ENCODE peak calls at places on chromosomes 5 and 9, in six cellular contexts. Z, X, F, T, C and W are unnamed samples.

GRCh38 chr9:69955536-69956355 is 87.9 kb upstream of the MAMDC2 start:
- DNase-seq in X (no peak), C (no peak), Z (no peak), F (no peak), T (no peak), W (no peak)

GRCh38 chr5:21397693-21398092 is 1409.7 kb upstream of the CDH18 start:
- DNase-seq in Z (no peak), F (no peak), T (no peak), X (no peak), C (no peak), W (no peak)

GRCh38 chr5:1809416-1810035 is 8.3 kb downstream of the NDUFS6 start:
- DNase-seq in X (no peak), F (no peak), C (no peak), Z (no peak), T (no peak), W (peak)

GRCh38 chr5:15807248-15807647 is 307.3 kb downstream of the FBXL7 start:
- DNase-seq in Z (no peak), C (no peak), T (no peak), F (no peak), X (no peak), W (no peak)

GRCh38 chr5:168312606-168313297 is 21.3 kb downstream of the WWC1 start:
- DNase-seq in Z (no peak), F (no peak), C (no peak), T (no peak), X (no peak), W (no peak)

GRCh38 chr5:124902097-124902821 is 155.8 kb upstream of the ZNF608 start:
- DNase-seq in C (no peak), X (no peak), F (no peak), T (no peak), Z (no peak), W (no peak)

GRCh38 chr9:34484678-34485077 is 26.1 kb downstream of the DNAI1 start:
- DNase-seq in T (no peak), C (no peak), X (no peak), Z (no peak), F (no peak), W (peak)

GRCh38 chr9:95605826-95606555 is 89.2 kb upstream of the PTCH1 start:
- DNase-seq in Z (no peak), C (no peak), X (no peak), F (no peak), T (no peak), W (peak)

GRCh38 chr5:42361321-42361688 is 61.9 kb upstream of the GHR start:
- DNase-seq in T (no peak), Z (no peak), C (no peak), X (no peak), F (no peak), W (no peak)

GRCh38 chr5:1099931-1100651 is 11.8 kb downstream of the SLC12A7 start:
- DNase-seq in F (no peak), X (no peak), T (no peak), C (no peak), Z (no peak), W (no peak)

GRCh38 chr5:9789818-9790217 is 159.7 kb upstream of the TAS2R1 start:
- DNase-seq in X (no peak), F (no peak), C (no peak), T (no peak), Z (no peak), W (no peak)

GRCh38 chr5:168793844-168794837 is 215.0 kb upstream of the PANK3 start:
- DNase-seq in T (peak), C (no peak), X (no peak), Z (no peak), F (no peak), W (peak)

GRCh38 chr5:1186351-1187233 is 14.8 kb upstream of the SLC6A19 start:
- DNase-seq in F (no peak), Z (no peak), C (no peak), T (no peak), X (no peak), W (no peak)

GRCh38 chr9:93193373-93193725 is 9.4 kb downstream of the WNK2 start:
- DNase-seq in T (no peak), C (no peak), F (peak), X (peak), Z (no peak), W (no peak)

GRCh38 chr5:45383985-45384384 is 312.2 kb downstream of the HCN1 start:
- DNase-seq in C (no peak), X (no peak), F (no peak), T (no peak), Z (no peak), W (no peak)

GRCh38 chr5:54009828-54010227 is 300.5 kb downstream of the ARL15 start:
- DNase-seq in Z (no peak), T (no peak), C (no peak), X (no peak), F (no peak), W (no peak)

GRCh38 chr5:166768536-166768935 is 1522.9 kb upstream of the WWC1 start:
- DNase-seq in C (no peak), T (no peak), Z (no peak), F (no peak), X (no peak), W (no peak)

GRCh38 chr5:135249658-135250057 is 149.4 kb downstream of the MACROH2A1 start:
- DNase-seq in C (no peak), T (peak), X (peak), Z (no peak), F (no peak), W (no peak)

GRCh38 chr9:134863941-134864820 is 16.4 kb upstream of the FCN2 start:
- DNase-seq in F (no peak), T (no peak), C (no peak), X (no peak), Z (no peak), W (peak)

GRCh38 chr5:42021119-42021518 is 96.0 kb downstream of the FBXO4 start:
- DNase-seq in X (no peak), F (no peak), T (no peak), C (no peak), Z (no peak), W (no peak)

GRCh38 chr5:51131266-51131665 is 252.0 kb upstream of the ISL1 start:
- DNase-seq in X (no peak), F (no peak), T (no peak), C (no peak), Z (no peak), W (no peak)

GRCh38 chr9:89940625-89941024 is 335.8 kb downstream of the GADD45G start:
- DNase-seq in C (no peak), Z (no peak), X (no peak), T (no peak), F (no peak), W (no peak)

GRCh38 chr9:124779368-124780059 is 2.6 kb downstream of the OLFML2A start:
- DNase-seq in F (no peak), T (peak), X (peak), C (no peak), Z (no peak), W (peak)

GRCh38 chr5:883475-884181 is 9.0 kb downstream of the BRD9 start:
- DNase-seq in T (no peak), C (no peak), Z (no peak), F (no peak), X (no peak), W (peak)

GRCh38 chr9:135608294-135608998 is 30.9 kb downstream of the GLT6D1 start:
- DNase-seq in Z (no peak), T (no peak), C (no peak), F (no peak), X (peak), W (peak)

GRCh38 chr5:172929371-172929838 is 29.8 kb upstream of the RPL26L1 start:
- DNase-seq in C (no peak), T (no peak), F (no peak), X (no peak), Z (no peak), W (no peak)

GRCh38 chr5:135830384-135831275 is 3.8 kb upstream of the SLC25A48 start:
- DNase-seq in F (no peak), X (no peak), C (no peak), T (no peak), Z (no peak), W (no peak)

GRCh38 chr5:120463991-120464626 is at the start of gene PRR16:
- DNase-seq in T (peak), X (peak), F (peak), Z (no peak), C (peak), W (peak)

GRCh38 chr5:103041071-103041676 is 78.8 kb downstream of the GIN1 start:
- DNase-seq in X (no peak), Z (no peak), C (no peak), F (no peak), T (no peak), W (no peak)

GRCh38 chr9:126683698-126684044 is 69.9 kb downstream of the LMX1B start:
- DNase-seq in F (no peak), Z (no peak), T (no peak), C (no peak), X (no peak), W (no peak)

GRCh38 chr5:109911731-109912130 is 222.0 kb downstream of the MAN2A1 start:
- DNase-seq in F (no peak), X (no peak), Z (no peak), T (no peak), C (no peak), W (no peak)

GRCh38 chr9:31608413-31608812 is 776.0 kb upstream of the ACO1 start:
- DNase-seq in C (no peak), T (no peak), Z (no peak), F (no peak), X (no peak), W (no peak)

GRCh38 chr9:89597711-89598707 is 6.8 kb upstream of the GADD45G start:
- DNase-seq in Z (peak), C (no peak), F (peak), T (peak), X (peak), W (peak)

GRCh38 chr9:2837915-2838314 is 6.0 kb downstream of the PUM3 start:
- DNase-seq in Z (no peak), F (no peak), C (no peak), T (no peak), X (no peak), W (no peak)

GRCh38 chr5:159605585-159605984 is 275.3 kb upstream of the IL12B start:
- DNase-seq in F (no peak), X (no peak), T (peak), Z (no peak), C (no peak), W (no peak)

GRCh38 chr9:35757527-35758275 is 3.6 kb upstream of the MSMP start:
- DNase-seq in T (no peak), X (no peak), F (no peak), C (no peak), Z (no peak), W (no peak)

GRCh38 chr9:81560851-81561732 is 128.3 kb downstream of the TLE1 start:
- DNase-seq in F (no peak), Z (no peak), T (no peak), X (no peak), C (no peak), W (no peak)

GRCh38 chr5:168114444-168115017 is 176.9 kb upstream of the WWC1 start:
- DNase-seq in T (no peak), C (peak), F (peak), Z (peak), X (peak), W (no peak)

DNA sequence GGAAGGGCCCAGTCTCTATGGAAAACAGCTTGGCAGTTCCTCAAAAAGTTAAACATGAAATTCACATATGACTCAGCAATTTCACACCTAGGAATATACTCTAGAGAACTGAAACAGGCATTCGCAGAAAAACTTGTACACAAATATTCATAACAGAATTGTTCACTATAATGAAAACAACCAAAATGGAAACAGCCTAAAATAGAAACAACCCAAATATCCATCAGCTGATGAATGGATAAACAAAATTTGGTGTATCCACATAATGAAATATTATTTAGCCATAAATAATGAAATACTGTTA is 4.8 kb upstream of the GPR150 start:
- DNase-seq in Z (no peak), F (no peak), C (no peak), X (no peak), T (no peak), W (no peak)
- TF ChIP-seq EP300 in Z (no peak), F (no peak), C (no peak), X (no peak), T (no peak), W (no peak)

GRCh38 chr5:138096997-138097828 is 13.4 kb downstream of the WNT8A start:
- DNase-seq in C (no peak), Z (no peak), T (no peak), F (no peak), X (no peak), W (no peak)

GRCh38 chr5:138103321-138103637 is 19.4 kb downstream of the WNT8A start:
- DNase-seq in X (no peak), T (no peak), C (no peak), Z (no peak), F (no peak), W (no peak)

GRCh38 chr5:138107213-138107612 is 23.4 kb downstream of the WNT8A start:
- DNase-seq in F (no peak), X (no peak), C (no peak), Z (no peak), T (no peak), W (no peak)

GRCh38 chr5:138105709-138106108 is 21.9 kb downstream of the WNT8A start:
- DNase-seq in T (no peak), F (no peak), Z (no peak), X (no peak), C (no peak), W (no peak)

DNA sequence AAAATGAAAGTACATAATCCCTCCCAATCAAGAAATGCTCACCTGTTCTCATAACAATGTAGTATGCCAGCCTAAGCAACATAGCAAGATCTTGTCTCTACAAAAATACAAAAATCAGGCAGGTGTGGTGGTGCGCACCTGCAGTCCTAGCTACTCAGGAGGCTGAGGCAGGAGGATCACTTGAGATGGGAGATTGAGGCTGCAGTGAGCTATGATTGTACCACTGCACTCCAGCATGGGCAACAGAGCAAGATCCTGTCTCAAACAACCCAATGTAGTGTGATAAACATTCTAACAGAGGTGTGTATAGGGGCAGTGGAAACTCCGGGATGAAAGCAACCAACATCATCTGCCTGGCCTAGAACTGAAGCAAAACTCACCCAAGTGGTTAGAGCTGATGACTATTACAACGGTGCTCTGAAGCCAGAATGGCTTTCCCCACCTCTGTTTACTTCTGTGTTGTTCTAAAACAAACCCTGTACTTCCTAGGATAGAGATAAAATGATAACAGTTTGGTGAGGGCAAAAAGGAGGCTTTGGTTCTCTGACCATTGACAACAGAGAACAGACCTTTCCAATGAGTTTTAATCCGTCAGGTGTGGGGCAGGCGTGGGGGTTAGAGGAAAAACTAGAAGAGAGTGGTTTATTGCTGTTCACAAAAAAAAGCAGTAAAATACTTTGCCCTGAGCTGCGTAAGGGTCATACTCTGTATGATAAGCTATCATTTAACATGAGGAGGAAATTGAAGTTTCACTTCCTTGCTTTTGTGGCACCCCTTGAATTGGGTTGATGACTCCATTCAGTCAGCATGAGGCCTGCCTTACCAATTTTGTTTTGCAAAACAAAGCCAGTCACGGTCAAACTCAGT is 18.9 kb downstream of the WNT8A start:
- DNase-seq in Z (no peak), C (no peak), F (no peak), T (no peak), X (no peak), W (no peak)
- TF ChIP-seq EP300 in Z (no peak), C (no peak), F (no peak), T (no peak), X (no peak), W (no peak)

GRCh38 chr9:84340535-84340934 is at the start of gene SLC28A3:
- DNase-seq in C (no peak), Z (no peak), X (peak), F (peak), T (no peak), W (no peak)
- TF ChIP-seq EP300 in C (no peak), Z (no peak), X (no peak), F (no peak), T (no peak), W (no peak)

GRCh38 chr9:106976772-106977171 is 113.8 kb downstream of the ZNF462 start:
- DNase-seq in X (no peak), F (no peak), C (no peak), Z (no peak), T (no peak), W (no peak)
- TF ChIP-seq EP300 in X (no peak), F (no peak), C (no peak), Z (no peak), T (no peak), W (no peak)